ENCODE peak calls at places on chromosomes 5 and 9, in six cellular contexts. E is uterus, M is dorsolateral prefrontal cortex, Q is heart right ventricle, U is lower lobe of right lung, J is psoas muscle. S is an unnamed sample.

GRCh38 chr5:16856531-16856930 is 79.6 kb downstream of the MYO10 start:
- DNase-seq in E (no peak), M (no peak), Q (no peak), U (no peak), J (no peak), S (peak)

GRCh38 chr9:98333703-98334582 is 78.5 kb upstream of the TBC1D2 start:
- DNase-seq in E (no peak), M (no peak), Q (no peak), U (no peak), J (no peak), S (peak)

GRCh38 chr9:7910426-7911015 is 110.9 kb upstream of the DMAC1 start:
- DNase-seq in E (no peak), M (no peak), Q (no peak), U (no peak), J (no peak), S (no peak)

GRCh38 chr5:5340206-5340729 is 82.2 kb upstream of the ICE1 start:
- DNase-seq in E (peak), M (peak), Q (peak), U (no peak), J (peak), S (peak)

GRCh38 chr5:87829214-87829551 is 416.5 kb upstream of the CCNH start:
- DNase-seq in E (peak), M (no peak), Q (peak), U (no peak), J (peak), S (peak)

GRCh38 chr9:16147726-16148125 is 594.9 kb downstream of the CCDC171 start:
- DNase-seq in E (no peak), M (no peak), Q (no peak), U (no peak), J (no peak), S (no peak)

GRCh38 chr5:105735704-105736103 is 1935.0 kb downstream of the EFNA5 start:
- DNase-seq in E (no peak), M (no peak), Q (no peak), U (no peak), J (no peak), S (no peak)

GRCh38 chr5:96861044-96861443 is 15.3 kb upstream of the ERAP2 start:
- DNase-seq in E (no peak), M (no peak), Q (no peak), U (no peak), J (no peak), S (no peak)

GRCh38 chr5:2493356-2493755 is 258.1 kb downstream of the IRX2 start:
- DNase-seq in E (no peak), M (no peak), Q (no peak), U (no peak), J (no peak), S (no peak)

GRCh38 chr9:76400534-76401096 is 6.4 kb upstream of the RFK start:
- DNase-seq in E (no peak), M (no peak), Q (no peak), U (no peak), J (no peak), S (peak)

GRCh38 chr9:1025131-1025530 is 25.0 kb upstream of the DMRT2 start:
- DNase-seq in E (no peak), M (no peak), Q (no peak), U (no peak), J (no peak), S (no peak)

GRCh38 chr9:89597711-89598707 is 6.8 kb upstream of the GADD45G start:
- DNase-seq in E (peak), M (peak), Q (no peak), U (no peak), J (no peak), S (peak)

GRCh38 chr5:130155395-130155794 is 251.1 kb downstream of the CHSY3 start:
- DNase-seq in E (no peak), M (no peak), Q (no peak), U (no peak), J (no peak), S (no peak)

GRCh38 chr9:136549010-136549980 is 3.4 kb upstream of the NOTCH1 start:
- DNase-seq in E (no peak), M (no peak), Q (no peak), U (no peak), J (no peak), S (no peak)

GRCh38 chr5:130135506-130135905 is 231.2 kb downstream of the CHSY3 start:
- DNase-seq in E (no peak), M (no peak), Q (no peak), U (no peak), J (no peak), S (peak)

GRCh38 chr5:42759456-42759855 is 2.8 kb downstream of the CCDC152 start:
- DNase-seq in E (no peak), M (no peak), Q (no peak), U (no peak), J (no peak), S (peak)

GRCh38 chr9:73270967-73271722 is 119.5 kb downstream of the ANXA1 start:
- DNase-seq in E (no peak), M (no peak), Q (no peak), U (no peak), J (no peak), S (peak)

GRCh38 chr9:94178927-94179326 is 80.2 kb upstream of the ZNF169 start:
- DNase-seq in E (no peak), M (no peak), Q (no peak), U (no peak), J (no peak), S (no peak)

GRCh38 chr5:101687630-101688029 is 608.5 kb downstream of the SLCO4C1 start:
- DNase-seq in E (no peak), M (no peak), Q (no peak), U (no peak), J (no peak), S (no peak)

GRCh38 chr5:139903450-139903804 is 107.8 kb downstream of the PSD2 start:
- DNase-seq in E (no peak), M (no peak), Q (no peak), U (no peak), J (no peak), S (no peak)
- TF ChIP-seq CTCF in E (no peak), M (no peak), Q (no peak), U (no peak), J (no peak), S (no peak)

DNA sequence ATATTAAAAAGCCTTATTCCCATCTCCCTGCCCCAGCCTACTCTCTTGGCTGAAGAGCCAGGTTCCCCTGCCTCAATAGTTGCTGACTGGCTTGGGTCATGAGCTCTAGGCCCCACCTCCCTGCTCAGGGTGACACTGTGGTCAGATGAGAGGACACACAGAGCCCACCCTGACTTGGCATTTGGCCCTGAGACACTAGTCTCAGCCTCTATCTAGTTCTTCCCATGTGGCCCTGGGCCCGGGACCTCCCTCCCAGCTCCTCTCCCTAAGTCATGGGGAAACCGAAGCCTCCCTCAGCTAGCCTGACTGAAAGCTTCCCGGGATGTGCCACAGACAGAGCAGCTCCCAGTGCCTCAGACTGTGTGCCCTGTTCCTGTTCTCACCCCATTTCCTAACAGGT is 5.8 kb upstream of the MYOZ3 start:
- DNase-seq in E (no peak), M (no peak), Q (no peak), U (no peak), J (no peak), S (no peak)
- H3K27ac ChIP-seq in E (no peak), M (no peak), Q (no peak), U (no peak), J (peak), S (no peak)

DNA sequence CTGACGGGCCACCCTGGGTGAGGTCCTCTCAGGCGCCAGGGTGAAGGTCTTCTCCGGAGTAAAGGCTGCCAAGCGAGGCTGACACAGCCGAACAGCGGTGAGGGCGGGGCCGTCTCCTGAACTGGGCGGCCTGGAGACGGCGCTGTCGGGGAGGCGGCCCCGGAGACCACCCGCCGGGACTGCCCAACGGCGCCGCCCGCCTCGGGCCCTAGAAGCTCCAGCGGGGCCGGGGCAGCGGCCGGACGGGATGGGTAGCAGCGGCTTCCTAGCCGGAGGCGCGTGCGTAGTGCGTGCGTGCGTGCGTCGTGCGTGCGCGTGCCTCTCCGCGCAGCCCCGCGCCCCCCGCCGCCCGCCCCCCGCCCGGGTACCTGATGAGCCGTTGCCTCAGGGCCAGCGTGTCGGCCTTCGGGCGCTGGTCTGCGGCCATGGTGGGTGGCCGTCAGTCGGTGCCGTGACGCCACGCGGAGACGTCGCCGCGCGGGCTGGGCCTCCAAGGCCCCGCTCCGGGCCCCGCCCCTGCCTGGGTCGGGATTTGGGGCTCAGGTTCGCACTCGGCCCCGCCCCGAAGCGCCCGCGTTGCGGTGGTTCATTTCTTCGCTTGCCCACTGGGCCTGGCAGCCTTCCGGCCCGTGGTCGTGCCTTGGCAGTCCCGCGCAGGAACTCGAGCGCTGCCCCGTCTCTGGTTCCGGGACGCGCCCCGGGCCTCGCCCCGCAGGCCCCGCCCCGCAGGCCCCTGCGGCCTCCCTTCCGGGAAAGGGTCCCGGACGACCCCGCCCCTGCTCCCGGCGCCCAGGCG is at the start of gene PHYKPL:
- DNase-seq in E (peak), M (peak), Q (peak), U (peak), J (peak), S (peak)
- TF ChIP-seq CTCF in E (no peak), M (no peak), Q (no peak), U (no peak), J (no peak), S (no peak)

DNA sequence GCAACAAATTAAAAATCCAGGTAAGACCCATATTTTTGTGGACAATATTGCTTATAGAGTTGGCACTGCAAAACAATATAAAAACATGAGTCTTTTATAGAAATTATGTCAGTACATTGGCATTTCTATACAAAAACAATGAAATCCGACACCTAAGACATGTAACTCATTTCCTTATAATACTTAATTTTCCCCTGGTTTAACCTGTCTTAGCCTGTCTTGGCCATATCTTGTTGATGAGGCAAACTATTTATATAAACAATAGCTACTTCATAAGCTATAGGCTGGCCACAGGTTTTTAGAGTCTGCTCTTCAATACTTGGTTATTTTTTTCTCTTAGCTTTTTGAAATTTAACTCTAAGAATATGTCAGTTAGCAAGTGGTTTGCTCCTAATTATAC is 44.7 kb upstream of the IZUMO3 start:
- DNase-seq in E (no peak), M (no peak), Q (no peak), U (no peak), J (no peak), S (peak)
- H3K27ac ChIP-seq in E (no peak), M (no peak), Q (no peak), U (no peak), J (no peak), S (no peak)

DNA sequence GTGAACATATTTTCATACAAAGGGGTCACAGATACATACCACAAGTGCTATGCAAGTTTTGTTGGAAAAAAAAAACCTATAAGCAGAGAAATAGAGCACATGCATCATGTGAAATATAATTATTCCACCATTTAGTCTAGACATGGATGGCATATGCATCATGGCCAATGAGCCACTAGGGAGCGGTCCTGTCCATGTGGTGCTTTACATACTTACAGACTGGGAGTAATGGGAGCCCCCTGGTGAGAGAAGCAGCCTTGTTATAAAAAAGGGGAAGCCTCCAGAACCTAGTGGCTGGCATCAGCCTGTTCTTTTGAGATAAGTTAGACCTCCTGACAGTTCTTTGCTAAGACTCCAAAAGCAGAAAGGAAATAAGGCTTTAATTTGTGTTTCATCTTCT is 1524.1 kb downstream of the MAT2B start:
- DNase-seq in E (no peak), M (no peak), Q (no peak), U (peak), J (no peak), S (no peak)
- TF ChIP-seq CTCF in E (no peak), M (no peak), Q (no peak), U (peak), J (no peak), S (peak)

DNA sequence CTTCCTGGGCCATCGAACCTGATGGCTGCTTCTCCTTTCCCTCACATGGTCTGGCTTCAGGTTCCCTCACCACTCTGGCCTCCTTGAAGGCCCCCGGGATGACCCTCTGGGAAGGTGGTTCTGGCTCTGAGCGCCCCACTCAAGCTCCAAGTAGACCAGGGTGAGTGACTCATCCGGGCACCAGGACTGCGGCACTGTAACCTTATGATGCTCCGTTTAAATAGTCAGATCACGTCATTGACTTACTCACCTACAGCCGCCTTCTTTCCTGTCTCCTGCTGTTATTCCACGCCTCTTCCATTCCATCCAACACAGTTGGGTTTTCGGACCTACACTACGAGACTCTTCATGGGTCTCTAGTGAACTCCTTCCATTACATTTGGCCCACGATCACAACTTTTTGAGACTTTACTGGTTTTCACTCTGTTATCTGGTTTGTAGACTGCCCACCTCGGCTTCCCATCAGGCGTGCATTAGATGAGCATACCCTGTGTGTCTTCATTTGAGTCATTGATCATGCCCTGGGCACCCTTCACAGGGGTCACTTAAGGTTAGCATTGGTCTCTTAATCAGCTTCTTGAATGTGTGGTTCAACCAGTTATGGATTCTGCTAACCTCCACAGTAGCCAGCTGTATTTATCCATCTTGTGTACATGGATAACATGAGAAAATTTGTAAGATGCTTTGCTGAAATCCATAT is 138.8 kb upstream of the LMX1B start:
- DNase-seq in E (no peak), M (no peak), Q (no peak), U (peak), J (no peak), S (peak)
- H3K27ac ChIP-seq in E (no peak), M (peak), Q (no peak), U (no peak), J (no peak), S (no peak)

DNA sequence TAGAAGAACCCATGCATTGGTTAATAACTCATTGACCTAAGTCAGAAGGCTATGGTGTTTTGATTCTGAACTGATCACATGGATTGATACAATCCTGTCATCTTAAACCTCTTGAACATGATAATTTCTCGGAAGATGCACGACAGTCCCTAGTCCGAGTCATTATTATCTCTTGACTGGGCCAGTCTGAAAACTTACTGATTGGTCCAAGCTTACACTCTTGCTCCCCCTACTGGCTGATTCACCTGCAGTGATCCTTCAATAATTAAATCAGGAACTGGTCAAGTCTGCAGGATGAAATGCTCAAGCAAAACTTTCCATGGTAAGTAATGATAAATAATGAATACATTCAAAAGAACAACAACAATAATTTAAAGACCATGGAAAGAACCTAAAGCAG is 79.5 kb downstream of the BRINP1 start:
- DNase-seq in E (no peak), M (no peak), Q (no peak), U (no peak), J (no peak), S (peak)
- TF ChIP-seq CTCF in E (peak), M (peak), Q (peak), U (peak), J (peak), S (peak)

DNA sequence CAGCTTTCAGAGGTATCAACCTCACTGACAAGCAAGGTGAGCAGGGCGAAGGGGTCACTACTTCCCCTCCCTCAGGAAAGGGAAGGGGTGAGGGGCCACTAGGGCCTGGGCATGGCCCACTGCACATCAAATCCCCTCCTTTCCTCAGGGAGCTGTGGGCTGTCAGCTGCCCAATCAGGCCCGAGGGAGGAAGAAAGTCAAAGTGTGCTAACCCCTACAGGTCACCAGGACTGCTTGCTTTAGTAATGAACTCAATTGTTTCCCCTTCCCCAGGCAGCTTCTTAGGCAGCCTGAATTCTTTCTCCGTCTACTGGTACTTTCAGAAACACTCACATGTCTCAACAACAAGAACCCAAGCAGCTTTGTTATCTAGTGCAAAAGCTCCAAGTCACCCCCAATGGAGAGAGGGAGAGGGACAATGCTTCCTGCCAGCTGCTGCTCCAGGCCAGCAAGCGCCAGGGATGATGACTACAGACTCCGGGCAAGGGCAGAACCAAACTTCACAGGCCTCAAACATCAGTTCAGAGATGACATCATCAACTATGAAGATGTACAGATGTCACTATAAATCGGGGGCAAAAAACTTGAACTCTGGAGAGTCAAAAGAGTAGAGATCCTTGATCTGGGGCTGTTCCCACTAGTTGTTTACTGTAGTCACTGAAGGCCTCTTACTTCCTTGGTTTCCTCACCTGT is 100.7 kb downstream of the SLIT3 start:
- DNase-seq in E (no peak), M (no peak), Q (no peak), U (no peak), J (no peak), S (no peak)
- H3K27ac ChIP-seq in E (no peak), M (no peak), Q (no peak), U (no peak), J (no peak), S (no peak)

GRCh38 chr5:123344819-123345426 is 78.3 kb downstream of the CEP120 start:
- DNase-seq in E (peak), M (no peak), Q (no peak), U (no peak), J (no peak), S (peak)
- TF ChIP-seq CTCF in E (peak), M (no peak), Q (peak), U (peak), J (peak), S (peak)